ENCODE peak calls at places on chromosomes 12 and 14, in four cellular contexts. C is fibroblast of lung, H is tibial artery, A is progenitor cell of endocrine pancreas. R is an unnamed sample.
A peak's percentile ranks its signal among the peaks of the same experiment; 100 is the strongest.

GRCh38 chr14:90523544-90523943 is 126.7 kb downstream of the CALM1 start:
- DNase-seq in C (peak; percentile 82), H (no peak), A (no peak), R (no peak)

GRCh38 chr12:104985206-104985605 is 910 bp upstream of the NOPCHAP1 start:
- DNase-seq in C (no peak), H (no peak), A (no peak), R (no peak)

GRCh38 chr12:120466560-120467315 is 2.8 kb downstream of the SRSF9 start:
- DNase-seq in C (peak; percentile 23), H (no peak), A (peak; percentile 18), R (peak; percentile 55)

GRCh38 chr12:103745962-103746361 is 95.1 kb downstream of the NT5DC3 start:
- DNase-seq in C (no peak), H (no peak), A (no peak), R (no peak)

GRCh38 chr14:21039059-21039422 is 3.1 kb upstream of the RNASE7 start:
- DNase-seq in C (peak; percentile 61), H (peak; percentile 81), A (no peak), R (no peak)

GRCh38 chr12:23559268-23559753 is 390.2 kb downstream of the SOX5 start:
- DNase-seq in C (no peak), H (no peak), A (no peak), R (no peak)

GRCh38 chr14:32565256-32565655 is 236.2 kb downstream of the AKAP6 start:
- DNase-seq in C (peak; percentile 13), H (no peak), A (no peak), R (no peak)

GRCh38 chr14:31950760-31951637 is 126.1 kb upstream of the ARHGAP5 start:
- DNase-seq in C (peak; percentile 81), H (peak; percentile 54), A (peak; percentile 53), R (peak; percentile 20)

GRCh38 chr14:65222434-65222833 is 120.1 kb upstream of the MAX start:
- DNase-seq in C (peak; percentile 57), H (no peak), A (no peak), R (peak; percentile 30)

GRCh38 chr12:77938301-77938700 is 107.6 kb downstream of the NAV3 start:
- DNase-seq in C (no peak), H (no peak), A (no peak), R (no peak)

GRCh38 chr12:94244165-94245133 is 96.1 kb downstream of the PLXNC1 start:
- DNase-seq in C (no peak), H (no peak), A (no peak), R (no peak)

GRCh38 chr12:38771871-38772270 is 133.5 kb downstream of the CPNE8 start:
- DNase-seq in C (no peak), H (no peak), A (no peak), R (no peak)

GRCh38 chr14:50299585-50299984 is 12.4 kb downstream of the L2HGDH start:
- DNase-seq in C (no peak), H (no peak), A (no peak), R (no peak)

GRCh38 chr12:27814411-27814810 is 34.4 kb upstream of the MANSC4 start:
- DNase-seq in C (peak; percentile 7), H (no peak), A (no peak), R (no peak)

GRCh38 chr12:5870183-5870582 is 74.9 kb downstream of the ANO2 start:
- DNase-seq in C (no peak), H (no peak), A (no peak), R (no peak)

GRCh38 chr12:45704968-45705367 is 24.5 kb upstream of the ARID2 start:
- DNase-seq in C (no peak), H (no peak), A (no peak), R (no peak)

DNA sequence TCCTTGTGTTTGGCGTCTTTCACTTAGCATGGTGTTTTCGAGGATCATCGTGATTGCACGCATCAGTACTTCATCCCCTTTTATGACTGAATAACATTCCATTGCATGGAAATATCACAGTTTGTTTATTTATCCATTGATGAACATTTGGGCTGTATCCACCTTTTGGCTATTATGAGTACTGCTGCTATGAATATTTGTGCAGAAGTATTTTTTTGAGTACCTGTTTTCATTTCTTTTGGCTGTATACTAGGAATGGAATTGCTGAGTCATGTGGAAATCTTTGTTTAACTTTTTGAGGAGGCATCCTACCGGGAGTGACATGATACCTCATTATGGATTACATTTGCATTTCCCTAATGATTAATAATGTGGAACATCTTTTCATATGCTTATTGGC is 66.4 kb downstream of the WNK1 start:
- DNase-seq in C (peak; percentile 39), H (no peak), A (no peak), R (no peak)
- TF ChIP-seq CTCF in C (peak; percentile 26), H (no peak), A (no peak), R (peak; percentile 42)

DNA sequence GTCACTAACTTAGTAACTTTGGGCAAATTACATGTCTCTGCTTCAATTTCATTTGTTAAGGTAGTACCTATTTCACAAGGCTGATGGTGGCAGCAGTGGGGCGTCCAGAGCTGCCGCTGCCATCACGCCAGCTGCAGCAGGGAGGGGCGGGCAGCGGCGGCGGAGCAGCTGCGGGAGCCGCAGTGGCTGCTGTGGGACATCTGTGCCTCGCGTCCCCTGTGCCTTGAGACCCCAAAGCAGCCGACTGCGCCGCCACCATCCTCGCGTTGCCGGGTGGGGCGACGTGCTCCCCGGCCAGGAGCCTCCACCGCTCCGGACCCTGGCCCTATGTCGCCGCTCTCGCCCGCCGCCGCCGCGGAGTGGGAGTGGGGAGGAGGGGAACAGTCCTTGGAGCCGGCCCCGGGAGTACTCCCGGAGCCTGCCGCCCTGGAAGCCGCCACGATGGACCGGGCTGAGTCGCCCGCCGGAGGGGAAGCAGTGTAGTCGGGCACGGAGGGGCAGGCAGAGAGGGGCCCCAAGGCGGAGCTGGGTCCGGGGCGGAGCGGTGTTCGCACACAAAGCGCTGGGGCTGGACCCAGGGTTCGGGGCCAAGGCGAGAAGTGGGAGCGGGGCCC is 51.4 kb downstream of the A2M start:
- DNase-seq in C (peak; percentile 50), H (peak; percentile 70), A (peak; percentile 78), R (peak; percentile 57)
- TF ChIP-seq CTCF in C (peak; percentile 45), H (peak; percentile 43), A (peak; percentile 66), R (peak; percentile 70)

GRCh38 chr12:22474970-22475720 is 69.2 kb downstream of the C2CD5 start:
- DNase-seq in C (no peak), H (no peak), A (no peak), R (no peak)
- TF ChIP-seq CTCF in C (no peak), H (no peak), A (no peak), R (no peak)

DNA sequence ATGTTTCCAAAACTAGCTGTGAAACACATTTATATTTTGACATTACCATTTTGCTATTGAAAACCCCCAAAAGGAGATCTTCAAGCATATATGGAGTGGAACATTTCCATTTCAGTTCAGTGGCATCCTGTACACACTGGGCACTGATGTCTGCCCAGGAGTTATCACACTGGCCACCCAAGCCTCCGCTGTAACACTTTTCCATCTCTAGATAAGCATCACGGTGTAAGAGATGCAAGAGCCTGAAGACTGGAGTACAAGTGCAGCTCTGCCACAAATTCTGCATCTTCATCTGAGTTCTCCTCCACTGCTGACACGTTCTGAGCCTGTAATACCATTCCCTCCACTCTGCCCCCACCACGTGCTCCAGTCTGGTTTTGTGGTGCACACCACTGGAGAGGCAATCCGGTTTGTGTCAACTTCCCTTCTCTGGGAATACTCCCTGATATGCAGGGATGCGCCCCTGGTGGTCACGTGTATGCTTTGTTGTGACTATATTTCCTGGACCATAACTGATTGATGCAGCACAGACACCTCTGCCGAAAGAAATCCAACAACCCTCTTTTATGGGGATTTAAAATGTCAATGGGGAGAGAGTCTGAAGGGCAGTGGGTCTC is 12.7 kb downstream of the SPTLC2 start:
- DNase-seq in C (peak; percentile 42), H (peak; percentile 58), A (no peak), R (no peak)
- TF ChIP-seq CTCF in C (peak; percentile 46), H (no peak), A (peak; percentile 27), R (peak; percentile 54)

GRCh38 chr12:64072946-64073345 is 149.2 kb downstream of the KICS2 start:
- DNase-seq in C (no peak), H (no peak), A (no peak), R (no peak)

GRCh38 chr12:64080319-64081008 is 141.6 kb downstream of the KICS2 start:
- DNase-seq in C (no peak), H (no peak), A (no peak), R (no peak)

GRCh38 chr12:64081020-64081419 is 141.1 kb downstream of the KICS2 start:
- DNase-seq in C (peak; percentile 21), H (no peak), A (no peak), R (no peak)

GRCh38 chr12:64082866-64083268 is 139.2 kb downstream of the KICS2 start:
- DNase-seq in C (no peak), H (no peak), A (no peak), R (no peak)

DNA sequence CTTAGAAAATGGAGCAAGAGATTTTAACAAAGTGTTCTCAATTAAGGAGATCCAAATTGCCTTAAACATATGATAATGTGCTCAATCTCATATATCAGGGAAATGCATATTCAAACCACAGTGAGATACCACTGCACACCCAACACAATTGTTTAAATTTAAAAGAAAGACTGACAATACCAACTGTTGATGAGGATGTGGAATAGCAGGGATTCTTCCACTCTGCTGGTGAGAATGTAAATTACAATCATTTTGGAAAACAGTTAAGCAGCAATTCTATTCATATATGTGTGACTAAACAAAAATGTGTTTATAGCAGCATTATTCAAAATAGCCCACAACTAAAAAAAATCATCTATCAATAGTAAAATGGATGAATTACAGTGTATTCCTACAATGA is 144.2 kb downstream of the KICS2 start:
- DNase-seq in C (no peak), H (no peak), A (no peak), R (no peak)
- TF ChIP-seq CTCF in C (peak; percentile 47), H (no peak), A (peak; percentile 36), R (peak; percentile 55)

GRCh38 chr14:22471545-22472121 is 117.4 kb downstream of the DAD1 start:
- DNase-seq in C (peak; percentile 50), H (no peak), A (no peak), R (peak; percentile 44)
- TF ChIP-seq CTCF in C (peak; percentile 63), H (peak; percentile 39), A (peak; percentile 66), R (peak; percentile 65)

GRCh38 chr12:88923631-88924030 is 343.4 kb upstream of the KITLG start:
- DNase-seq in C (no peak), H (no peak), A (no peak), R (no peak)
- TF ChIP-seq CTCF in C (no peak), H (no peak), A (no peak), R (no peak)

DNA sequence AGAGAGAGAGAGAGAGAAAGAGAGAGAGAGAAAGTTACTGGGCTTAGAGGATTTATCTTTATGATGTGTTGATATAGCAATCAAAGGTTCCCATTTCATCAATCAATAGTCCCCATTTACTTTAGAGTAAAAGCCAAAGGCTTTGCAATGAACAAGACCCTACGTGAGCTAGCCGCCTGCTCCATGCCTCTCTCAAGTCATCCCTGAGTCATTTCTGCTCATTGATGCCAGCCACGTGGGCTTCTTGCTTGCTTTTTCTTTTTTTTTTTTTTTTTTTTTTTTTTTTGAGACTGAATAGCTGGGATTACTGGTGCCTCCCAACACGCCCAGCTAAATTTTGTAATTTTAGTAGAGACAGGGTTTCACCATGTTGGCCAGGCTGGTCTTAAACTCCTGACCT is 70.9 kb downstream of the GPR135 start:
- DNase-seq in C (peak; percentile 42), H (no peak), A (no peak), R (no peak)
- TF ChIP-seq CTCF in C (no peak), H (no peak), A (no peak), R (no peak)

GRCh38 chr12:53054112-53054878 is 4.4 kb downstream of the TNS2 start:
- DNase-seq in C (peak; percentile 85), H (peak; percentile 95), A (peak; percentile 88), R (peak; percentile 89)

GRCh38 chr12:53053223-53054111 is 3.6 kb downstream of the TNS2 start:
- DNase-seq in C (no peak), H (peak; percentile 72), A (peak; percentile 73), R (no peak)

GRCh38 chr12:53051881-53052412 is 2.1 kb downstream of the TNS2 start:
- DNase-seq in C (no peak), H (peak; percentile 35), A (no peak), R (no peak)

GRCh38 chr12:53051058-53051880 is 1.4 kb downstream of the TNS2 start:
- DNase-seq in C (peak; percentile 55), H (peak; percentile 97), A (no peak), R (no peak)

GRCh38 chr12:53052419-53053222 is 2.8 kb downstream of the TNS2 start:
- DNase-seq in C (peak; percentile 81), H (peak; percentile 96), A (no peak), R (no peak)
- TF ChIP-seq CTCF in C (no peak), H (no peak), A (no peak), R (no peak)